ENCODE peak calls at places on chromosomes 6 and 20, in eight cellular contexts. One of them, this sample, is unnamed.
A peak's percentile ranks its signal among the peaks of the same experiment; 100 is the strongest.

GRCh38 chr6:157056275-157056674 is 267.0 kb downstream of the TMEM242 start:
- DNase-seq in ovary: no peak
- DNase-seq in kidney epithelial cell: no peak
- DNase-seq in body of pancreas: no peak
- DNase-seq in lower leg skin: no peak
- DNase-seq in tibial nerve: no peak
- DNase-seq in H9: no peak
- DNase-seq in spleen: no peak
- DNase-seq in this sample: no peak

GRCh38 chr6:119226089-119226488 is 123.5 kb downstream of the MAN1A1 start:
- DNase-seq in lower leg skin: no peak
- DNase-seq in spleen: no peak
- DNase-seq in ovary: no peak
- DNase-seq in tibial nerve: no peak
- DNase-seq in kidney epithelial cell: peak; percentile 18
- DNase-seq in H9: no peak
- DNase-seq in body of pancreas: peak; percentile 26
- DNase-seq in this sample: no peak

GRCh38 chr20:6626805-6627204 is 140.7 kb upstream of the BMP2 start:
- DNase-seq in kidney epithelial cell: no peak
- DNase-seq in spleen: no peak
- DNase-seq in body of pancreas: no peak
- DNase-seq in ovary: no peak
- DNase-seq in tibial nerve: no peak
- DNase-seq in H9: peak; percentile 57
- DNase-seq in lower leg skin: no peak
- DNase-seq in this sample: no peak

GRCh38 chr6:65933390-65933789 is 226.4 kb upstream of the EYS start:
- DNase-seq in tibial nerve: no peak
- DNase-seq in H9: no peak
- DNase-seq in lower leg skin: no peak
- DNase-seq in spleen: no peak
- DNase-seq in ovary: no peak
- DNase-seq in kidney epithelial cell: no peak
- DNase-seq in body of pancreas: no peak
- DNase-seq in this sample: no peak

GRCh38 chr6:123508290-123508689 is 128.5 kb downstream of the TRDN start:
- DNase-seq in kidney epithelial cell: no peak
- DNase-seq in H9: no peak
- DNase-seq in ovary: no peak
- DNase-seq in body of pancreas: no peak
- DNase-seq in lower leg skin: no peak
- DNase-seq in tibial nerve: no peak
- DNase-seq in spleen: no peak
- DNase-seq in this sample: no peak

GRCh38 chr6:167058261-167058660 is 59.1 kb downstream of the CEP43 start:
- DNase-seq in H9: no peak
- DNase-seq in tibial nerve: no peak
- DNase-seq in kidney epithelial cell: no peak
- DNase-seq in ovary: no peak
- DNase-seq in spleen: no peak
- DNase-seq in lower leg skin: no peak
- DNase-seq in body of pancreas: no peak
- DNase-seq in this sample: no peak

GRCh38 chr6:144036064-144036873 is 28.2 kb upstream of the PLAGL1 start:
- DNase-seq in body of pancreas: no peak
- DNase-seq in H9: peak; percentile 41
- DNase-seq in spleen: peak; percentile 77
- DNase-seq in ovary: no peak
- DNase-seq in lower leg skin: no peak
- DNase-seq in kidney epithelial cell: no peak
- DNase-seq in tibial nerve: no peak
- DNase-seq in this sample: no peak

GRCh38 chr20:535958-536357 is 7.6 kb downstream of the CSNK2A1 start:
- DNase-seq in H9: no peak
- DNase-seq in lower leg skin: no peak
- DNase-seq in tibial nerve: no peak
- DNase-seq in spleen: no peak
- DNase-seq in kidney epithelial cell: no peak
- DNase-seq in ovary: no peak
- DNase-seq in body of pancreas: peak; percentile 19
- DNase-seq in this sample: no peak

GRCh38 chr6:116975600-116975999 is 98.6 kb downstream of the RFX6 start:
- DNase-seq in tibial nerve: no peak
- DNase-seq in H9: no peak
- DNase-seq in spleen: no peak
- DNase-seq in body of pancreas: no peak
- DNase-seq in kidney epithelial cell: no peak
- DNase-seq in lower leg skin: no peak
- DNase-seq in ovary: no peak
- DNase-seq in this sample: no peak

GRCh38 chr6:127606131-127606562 is 29.2 kb downstream of the C6orf58 start:
- DNase-seq in kidney epithelial cell: peak; percentile 54
- DNase-seq in body of pancreas: no peak
- DNase-seq in lower leg skin: no peak
- DNase-seq in spleen: peak; percentile 46
- DNase-seq in ovary: peak; percentile 28
- DNase-seq in tibial nerve: no peak
- DNase-seq in H9: peak; percentile 56
- DNase-seq in this sample: no peak

GRCh38 chr6:118080547-118080946 is 173.5 kb downstream of the SLC35F1 start:
- DNase-seq in kidney epithelial cell: no peak
- DNase-seq in tibial nerve: no peak
- DNase-seq in spleen: no peak
- DNase-seq in ovary: no peak
- DNase-seq in lower leg skin: no peak
- DNase-seq in body of pancreas: no peak
- DNase-seq in H9: no peak
- DNase-seq in this sample: no peak

DNA sequence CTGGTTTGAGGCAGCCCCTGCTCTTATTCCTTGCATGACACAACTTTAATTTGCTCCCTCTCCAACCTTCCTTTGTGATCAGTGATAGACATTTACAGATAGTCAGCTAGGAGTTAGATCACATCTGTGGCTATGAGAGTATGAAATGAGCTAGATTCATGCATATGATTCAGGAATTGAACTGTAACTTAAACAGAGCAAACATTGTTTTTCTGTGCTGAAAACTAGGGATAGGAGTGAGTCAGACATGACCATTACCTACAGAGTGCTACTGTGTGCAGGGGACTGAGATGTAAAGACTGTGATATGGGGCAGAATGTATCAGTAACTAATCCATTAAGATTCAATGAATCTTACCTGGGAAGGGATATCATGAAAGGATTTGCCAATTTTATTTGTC is 279.4 kb upstream of the SPTLC3 start:
- DNase-seq in tibial nerve: no peak
- DNase-seq in kidney epithelial cell: no peak
- DNase-seq in lower leg skin: no peak
- DNase-seq in spleen: no peak
- DNase-seq in H9: no peak
- DNase-seq in body of pancreas: no peak
- DNase-seq in ovary: no peak
- DNase-seq in this sample: no peak
- TF ChIP-seq CTCF in tibial nerve: no peak
- TF ChIP-seq CTCF in kidney epithelial cell: no peak
- TF ChIP-seq CTCF in lower leg skin: no peak
- TF ChIP-seq CTCF in spleen: no peak
- TF ChIP-seq CTCF in H9: no peak
- TF ChIP-seq CTCF in body of pancreas: no peak
- TF ChIP-seq CTCF in ovary: no peak
- TF ChIP-seq CTCF in this sample: no peak

GRCh38 chr6:55016261-55016660 is 158.1 kb upstream of the HCRTR2 start:
- DNase-seq in kidney epithelial cell: no peak
- DNase-seq in spleen: no peak
- DNase-seq in lower leg skin: no peak
- DNase-seq in H9: no peak
- DNase-seq in body of pancreas: no peak
- DNase-seq in tibial nerve: no peak
- DNase-seq in ovary: no peak
- DNase-seq in this sample: no peak

GRCh38 chr6:55012454-55012853 is 161.9 kb upstream of the HCRTR2 start:
- DNase-seq in tibial nerve: no peak
- DNase-seq in lower leg skin: no peak
- DNase-seq in body of pancreas: no peak
- DNase-seq in H9: no peak
- DNase-seq in spleen: no peak
- DNase-seq in kidney epithelial cell: no peak
- DNase-seq in ovary: no peak
- DNase-seq in this sample: no peak

GRCh38 chr6:55014321-55015088 is 159.8 kb upstream of the HCRTR2 start:
- DNase-seq in body of pancreas: no peak
- DNase-seq in tibial nerve: no peak
- DNase-seq in H9: no peak
- DNase-seq in lower leg skin: no peak
- DNase-seq in ovary: no peak
- DNase-seq in spleen: no peak
- DNase-seq in kidney epithelial cell: no peak
- DNase-seq in this sample: no peak

GRCh38 chr6:55009114-55009513 is 162.5 kb downstream of the FAM83B start:
- DNase-seq in H9: peak; percentile 56
- DNase-seq in tibial nerve: no peak
- DNase-seq in ovary: no peak
- DNase-seq in body of pancreas: no peak
- DNase-seq in lower leg skin: no peak
- DNase-seq in kidney epithelial cell: no peak
- DNase-seq in spleen: no peak
- DNase-seq in this sample: no peak

GRCh38 chr6:55011034-55011433 is 163.3 kb upstream of the HCRTR2 start:
- DNase-seq in kidney epithelial cell: no peak
- DNase-seq in lower leg skin: no peak
- DNase-seq in body of pancreas: no peak
- DNase-seq in ovary: no peak
- DNase-seq in tibial nerve: no peak
- DNase-seq in spleen: no peak
- DNase-seq in H9: no peak
- DNase-seq in this sample: no peak
- TF ChIP-seq CTCF in kidney epithelial cell: no peak
- TF ChIP-seq CTCF in lower leg skin: no peak
- TF ChIP-seq CTCF in body of pancreas: no peak
- TF ChIP-seq CTCF in ovary: no peak
- TF ChIP-seq CTCF in tibial nerve: no peak
- TF ChIP-seq CTCF in spleen: no peak
- TF ChIP-seq CTCF in H9: peak; percentile 53
- TF ChIP-seq CTCF in this sample: no peak

GRCh38 chr6:88761237-88762031 is 202.0 kb downstream of the RNGTT start:
- DNase-seq in H9: no peak
- DNase-seq in tibial nerve: no peak
- DNase-seq in lower leg skin: no peak
- DNase-seq in ovary: no peak
- DNase-seq in body of pancreas: no peak
- DNase-seq in spleen: no peak
- DNase-seq in kidney epithelial cell: no peak
- DNase-seq in this sample: no peak
- TF ChIP-seq CTCF in H9: peak; percentile 58
- TF ChIP-seq CTCF in tibial nerve: no peak
- TF ChIP-seq CTCF in lower leg skin: no peak
- TF ChIP-seq CTCF in ovary: no peak
- TF ChIP-seq CTCF in body of pancreas: no peak
- TF ChIP-seq CTCF in spleen: no peak
- TF ChIP-seq CTCF in kidney epithelial cell: no peak
- TF ChIP-seq CTCF in this sample: no peak

GRCh38 chr20:37939701-37940151 is 36.8 kb downstream of the VSTM2L start:
- DNase-seq in body of pancreas: no peak
- DNase-seq in lower leg skin: peak; percentile 65
- DNase-seq in ovary: no peak
- DNase-seq in tibial nerve: no peak
- DNase-seq in H9: no peak
- DNase-seq in kidney epithelial cell: no peak
- DNase-seq in spleen: peak; percentile 74
- DNase-seq in this sample: no peak

GRCh38 chr20:37941992-37942391 is 39.1 kb downstream of the VSTM2L start:
- DNase-seq in ovary: no peak
- DNase-seq in H9: peak; percentile 3
- DNase-seq in spleen: no peak
- DNase-seq in tibial nerve: no peak
- DNase-seq in kidney epithelial cell: no peak
- DNase-seq in body of pancreas: no peak
- DNase-seq in lower leg skin: peak; percentile 3
- DNase-seq in this sample: no peak

GRCh38 chr20:37940161-37940560 is 37.2 kb downstream of the VSTM2L start:
- DNase-seq in kidney epithelial cell: no peak
- DNase-seq in lower leg skin: peak; percentile 66
- DNase-seq in H9: peak; percentile 19
- DNase-seq in ovary: no peak
- DNase-seq in body of pancreas: no peak
- DNase-seq in tibial nerve: no peak
- DNase-seq in spleen: no peak
- DNase-seq in this sample: no peak

GRCh38 chr20:37943033-37943432 is 40.1 kb downstream of the VSTM2L start:
- DNase-seq in ovary: no peak
- DNase-seq in lower leg skin: peak; percentile 53
- DNase-seq in H9: peak; percentile 15
- DNase-seq in spleen: no peak
- DNase-seq in tibial nerve: no peak
- DNase-seq in body of pancreas: no peak
- DNase-seq in kidney epithelial cell: no peak
- DNase-seq in this sample: no peak

GRCh38 chr20:37941332-37941731 is 38.4 kb downstream of the VSTM2L start:
- DNase-seq in ovary: no peak
- DNase-seq in body of pancreas: no peak
- DNase-seq in tibial nerve: no peak
- DNase-seq in H9: peak; percentile 71
- DNase-seq in lower leg skin: peak; percentile 56
- DNase-seq in spleen: no peak
- DNase-seq in kidney epithelial cell: no peak
- DNase-seq in this sample: no peak
- TF ChIP-seq CTCF in ovary: no peak
- TF ChIP-seq CTCF in body of pancreas: no peak
- TF ChIP-seq CTCF in tibial nerve: no peak
- TF ChIP-seq CTCF in H9: peak; percentile 69
- TF ChIP-seq CTCF in lower leg skin: no peak
- TF ChIP-seq CTCF in spleen: no peak
- TF ChIP-seq CTCF in kidney epithelial cell: peak; percentile 8
- TF ChIP-seq CTCF in this sample: peak; percentile 23

This sample was measured in neural crest cell.